ENCODE peak calls at places on chromosome 1, in four cellular contexts. E is DND-41, W is K562, S is PC-3. K is an unnamed sample.

GRCh38 chr1:3914331-3914851 is 14.3 kb upstream of the C1orf174 start:
- DNase-seq in W (no peak), E (no peak), S (no peak), K (no peak)

GRCh38 chr1:237300642-237301041 is 258.7 kb downstream of the RYR2 start:
- DNase-seq in S (no peak), W (no peak), E (no peak), K (no peak)

GRCh38 chr1:206002160-206002559 is 1.0 kb downstream of the RAB7B start:
- DNase-seq in W (no peak), S (no peak), E (no peak), K (no peak)

GRCh38 chr1:185208626-185209170 is 51.7 kb downstream of the SWT1 start:
- DNase-seq in S (peak), E (no peak), W (no peak), K (no peak)

GRCh38 chr1:11391891-11392290 is 87.1 kb upstream of the DISP3 start:
- DNase-seq in S (no peak), W (no peak), E (no peak), K (no peak)

GRCh38 chr1:32933742-32934322 is 30.8 kb downstream of the RNF19B start:
- DNase-seq in S (peak), E (no peak), W (no peak), K (no peak)

GRCh38 chr1:202107321-202107761 is 15.4 kb upstream of the GPR37L1 start:
- DNase-seq in W (no peak), S (peak), E (no peak), K (no peak)

GRCh38 chr1:215118081-215118480 is 35.5 kb downstream of the KCNK2 start:
- DNase-seq in W (no peak), S (no peak), E (no peak), K (no peak)

GRCh38 chr1:174954686-174955669 is 44.8 kb upstream of the CACYBP start:
- DNase-seq in W (no peak), S (no peak), E (no peak), K (no peak)

GRCh38 chr1:43185021-43185420 is 12.9 kb downstream of the CFAP57 start:
- DNase-seq in W (no peak), S (no peak), E (no peak), K (no peak)

GRCh38 chr1:239233626-239234025 is 152.7 kb upstream of the CHRM3 start:
- DNase-seq in S (no peak), E (no peak), W (no peak), K (no peak)

GRCh38 chr1:234675561-234675960 is 65.6 kb upstream of the IRF2BP2 start:
- DNase-seq in E (no peak), S (no peak), W (no peak), K (no peak)

GRCh38 chr1:234616644-234617043 is 6.7 kb upstream of the IRF2BP2 start:
- DNase-seq in S (no peak), E (no peak), W (no peak), K (no peak)

GRCh38 chr1:20110679-20111078 is 8.7 kb downstream of the PLA2G2D start:
- DNase-seq in W (no peak), E (no peak), S (peak), K (no peak)

GRCh38 chr1:100785399-100786082 is 66.0 kb downstream of the VCAM1 start:
- DNase-seq in W (peak), S (peak), E (no peak), K (peak)

GRCh38 chr1:182444497-182444896 is 5.4 kb upstream of the RGSL1 start:
- DNase-seq in E (no peak), S (no peak), W (peak), K (no peak)

GRCh38 chr1:29546496-29546895 is 310.2 kb downstream of the PTPRU start:
- DNase-seq in S (no peak), W (no peak), E (no peak), K (no peak)

GRCh38 chr1:161033751-161034150 is 5.0 kb downstream of the TSTD1 start:
- DNase-seq in E (no peak), W (peak), S (peak), K (no peak)

GRCh38 chr1:172323666-172324065 is 96.8 kb upstream of the C1orf105 start:
- DNase-seq in S (no peak), E (no peak), W (no peak), K (no peak)

GRCh38 chr1:172321429-172321828 is 99.1 kb upstream of the C1orf105 start:
- DNase-seq in E (no peak), W (no peak), S (peak), K (no peak)

GRCh38 chr1:172325562-172325961 is 94.9 kb upstream of the C1orf105 start:
- DNase-seq in W (no peak), E (no peak), S (peak), K (no peak)

GRCh38 chr1:172322219-172323061 is 98.0 kb upstream of the C1orf105 start:
- DNase-seq in S (peak), E (no peak), W (no peak), K (no peak)

GRCh38 chr1:172320723-172321122 is 99.8 kb upstream of the C1orf105 start:
- DNase-seq in W (no peak), S (peak), E (no peak), K (no peak)
- H3K9ac ChIP-seq in W (no peak), S (no peak), E (no peak), K (no peak)

DNA sequence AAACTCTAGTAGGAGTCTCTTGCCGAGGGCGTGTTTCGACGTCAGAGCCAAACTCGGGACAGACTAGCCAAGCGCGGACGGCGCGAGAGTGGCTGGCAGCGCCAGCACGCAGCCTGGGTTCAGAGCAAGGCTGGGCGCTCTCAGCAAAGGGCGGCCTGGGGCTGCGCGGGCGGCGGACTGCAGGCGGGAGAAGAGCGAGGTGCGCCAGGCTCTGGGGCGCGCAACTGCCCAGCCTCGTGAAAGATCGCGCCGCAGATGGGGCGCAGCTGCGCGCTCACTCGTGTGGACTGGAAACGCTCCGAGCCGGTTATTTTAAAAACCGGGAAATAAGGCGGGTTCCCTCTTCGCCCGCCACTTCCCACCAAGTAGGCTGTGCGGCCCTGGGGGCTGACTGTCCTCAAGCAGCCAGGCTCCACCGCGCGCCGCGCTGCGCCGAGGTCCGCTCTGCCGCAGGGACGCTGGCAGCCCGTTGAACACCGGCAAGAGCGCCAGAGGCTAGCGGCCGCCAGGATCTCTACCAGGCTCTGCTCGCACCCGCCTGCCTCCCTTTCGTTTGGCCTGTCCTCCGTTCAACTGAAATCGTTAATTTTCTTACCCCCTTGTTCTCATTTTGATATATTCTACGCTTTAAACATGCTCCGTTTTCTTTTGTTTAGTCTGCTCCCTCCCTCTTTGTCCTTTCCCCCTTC is 2.4 kb downstream of the ALX3 start:
- DNase-seq in S (no peak), E (no peak), W (no peak), K (no peak)
- H3K4me3 ChIP-seq in S (no peak), E (no peak), W (no peak), K (no peak)

DNA sequence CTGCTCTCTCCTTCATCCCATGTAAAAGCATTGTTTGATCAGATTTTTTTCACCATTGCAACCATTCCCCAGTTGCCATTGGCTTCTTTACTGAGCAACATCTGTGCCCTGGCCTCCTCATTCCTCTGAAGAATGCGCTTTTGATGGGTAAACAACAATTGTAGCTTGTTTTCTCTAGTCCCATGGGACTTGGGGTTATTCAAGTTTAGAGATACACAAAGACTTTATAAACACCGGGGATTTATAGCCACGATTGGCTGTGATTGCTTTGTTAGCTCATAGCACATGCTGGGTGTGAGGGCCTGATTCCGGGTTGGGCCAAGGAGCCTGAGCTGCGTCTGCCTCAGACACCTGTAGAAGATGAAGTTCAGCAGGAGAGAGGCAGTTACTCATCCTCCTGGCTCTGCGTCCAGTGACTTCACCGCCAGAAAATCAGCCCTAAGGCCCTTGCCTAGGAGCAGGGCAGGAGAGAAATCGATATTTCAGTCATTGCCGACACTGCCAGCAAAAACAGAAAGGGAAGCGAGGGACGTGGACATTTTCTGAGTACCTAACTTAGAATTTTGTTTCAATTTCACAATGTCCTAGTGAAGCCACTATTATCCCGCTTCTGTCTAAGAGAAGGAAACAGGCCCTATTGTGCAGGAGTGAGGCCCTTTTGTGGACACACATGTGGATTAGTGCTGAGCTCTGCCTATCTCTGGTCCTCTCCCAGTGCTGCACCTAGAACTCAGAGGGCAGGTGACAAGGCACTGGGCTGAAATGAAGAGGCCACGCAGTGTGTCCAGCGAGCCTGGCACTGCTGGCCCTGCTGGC is 159.8 kb upstream of the USP24 start:
- DNase-seq in E (no peak), S (peak), W (no peak), K (no peak)
- H3K9ac ChIP-seq in E (no peak), S (peak), W (no peak), K (no peak)

DNA sequence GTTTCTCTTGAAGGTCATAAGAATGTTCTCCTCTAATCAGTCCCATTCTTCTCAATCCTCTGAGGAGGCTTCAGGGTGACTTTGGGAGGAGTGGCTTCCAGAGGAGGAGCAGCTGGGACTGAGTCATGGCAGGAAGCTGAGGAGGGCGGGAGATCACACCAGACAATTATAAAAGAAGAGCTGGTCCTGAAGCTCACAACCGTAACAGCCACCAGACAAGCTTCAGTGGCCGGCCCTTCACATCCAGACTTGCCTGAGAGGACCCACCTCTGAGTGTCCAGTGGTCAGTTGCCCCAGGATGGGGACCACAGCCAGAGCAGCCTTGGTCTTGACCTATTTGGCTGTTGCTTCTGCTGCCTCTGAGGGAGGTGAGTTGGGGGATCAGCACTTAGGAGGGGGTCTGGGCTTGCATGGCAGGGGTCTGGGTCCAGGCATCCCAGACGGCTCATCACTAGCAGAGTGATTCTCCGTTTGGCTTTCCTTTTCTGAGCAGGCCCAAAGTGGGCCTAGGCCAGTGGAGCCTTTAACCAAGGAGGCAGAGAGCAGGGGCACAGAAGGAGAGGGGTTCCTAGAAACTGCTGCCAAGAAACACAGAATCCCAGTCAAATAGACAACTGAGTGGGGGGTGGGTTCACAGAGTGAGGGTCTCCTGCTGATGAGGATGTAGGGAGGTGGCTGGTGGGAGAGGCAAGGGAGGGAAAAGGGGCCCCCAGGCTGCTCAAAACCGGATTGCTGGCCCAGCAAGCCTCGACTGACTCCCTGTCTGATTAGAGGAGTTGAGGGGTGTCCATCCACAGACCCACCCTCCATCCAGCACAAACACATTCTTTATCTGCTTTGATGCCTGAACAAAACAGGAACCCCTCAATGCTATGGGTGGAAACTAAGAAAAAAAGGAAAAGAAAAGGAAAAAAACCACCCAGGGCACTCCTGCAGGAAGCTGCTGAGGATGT is at the start of gene ECM1:
- DNase-seq in S (peak), W (peak), E (peak), K (no peak)
- H3K4me3 ChIP-seq in S (no peak), W (peak), E (no peak), K (peak)

GRCh38 chr1:30907641-30908445 is 715 bp downstream of the SDC3 start:
- DNase-seq in E (no peak), W (peak), S (no peak), K (no peak)

GRCh38 chr1:30911061-30911954 is 2.8 kb upstream of the SDC3 start:
- DNase-seq in W (peak), S (peak), E (peak), K (no peak)

GRCh38 chr1:30908446-30908885 is at the start of gene SDC3:
- DNase-seq in S (peak), E (no peak), W (peak), K (no peak)

GRCh38 chr1:30907390-30907640 is 1.2 kb downstream of the SDC3 start:
- DNase-seq in W (no peak), S (no peak), E (no peak), K (no peak)

DNA sequence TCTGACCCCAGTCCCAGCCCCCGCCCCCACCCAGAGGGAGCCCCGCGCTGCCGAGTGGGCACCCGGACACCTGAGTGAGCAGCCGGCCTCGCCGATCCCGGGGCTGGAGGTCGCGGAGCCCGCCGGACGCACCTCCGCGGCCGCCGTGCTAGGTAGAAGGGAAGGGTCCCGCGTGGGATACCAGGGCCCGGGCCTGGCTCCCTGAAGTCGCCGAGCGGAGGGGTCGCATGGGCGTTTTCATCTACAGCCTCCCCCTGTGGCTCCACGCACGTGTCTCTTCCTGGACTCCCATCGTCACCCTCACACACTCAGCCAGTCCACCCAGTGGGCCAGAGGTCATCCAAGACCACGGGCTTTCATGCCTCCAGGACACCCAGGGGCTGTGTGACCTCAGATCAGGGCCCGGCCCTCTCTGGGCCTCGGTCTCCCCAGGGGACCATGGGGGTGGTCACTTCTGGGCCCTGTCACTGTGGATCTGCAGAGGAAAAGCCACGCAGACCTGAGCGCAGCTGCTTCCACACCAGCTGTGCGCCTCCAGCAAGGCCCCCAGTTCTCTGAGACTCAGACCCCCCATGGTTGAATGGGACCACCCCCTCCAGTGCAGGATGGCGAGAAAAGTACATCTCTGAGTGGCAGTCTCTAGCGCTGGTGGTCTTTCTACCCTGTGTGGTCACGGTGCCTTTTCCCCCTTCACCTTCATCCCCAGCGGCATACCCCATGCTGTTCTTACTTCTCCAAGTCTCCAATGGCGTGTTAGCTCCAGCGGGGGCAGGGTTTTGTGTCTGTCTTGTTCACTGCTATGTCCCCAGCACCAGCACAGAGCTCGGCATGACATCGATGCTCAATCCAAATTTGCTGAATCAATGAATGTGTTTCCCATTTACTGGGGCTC is 574 bp upstream of the SDC3 start:
- DNase-seq in W (peak), S (no peak), E (no peak), K (no peak)
- H3K9ac ChIP-seq in W (peak), S (peak), E (no peak), K (no peak)

K was measured in SK-N-MC.